ENCODE peak calls at places on chromosomes 13 and 19, in eight cellular contexts. G is pancreas, X is cardiac fibroblast, W is kidney, U is OCI-LY7, O is Caco-2, Z is neural progenitor cell, D is RWPE1. B is an unnamed sample.

GRCh38 chr19:40419066-40419612 is 6.0 kb upstream of the PRX start:
- DNase-seq in O (no peak), W (no peak), Z (no peak), G (no peak), U (no peak), D (no peak), X (no peak), B (no peak)

GRCh38 chr19:7916908-7917291 is 2.3 kb downstream of the TGFBR3L start:
- DNase-seq in Z (no peak), G (no peak), O (no peak), D (no peak), U (no peak), W (peak), X (no peak), B (no peak)

GRCh38 chr19:1481893-1482360 is 2.9 kb upstream of the C19orf25 start:
- DNase-seq in G (no peak), Z (no peak), W (no peak), X (no peak), D (no peak), U (no peak), O (no peak), B (no peak)

GRCh38 chr13:21616880-21617279 is 12.9 kb upstream of the MICU2 start:
- DNase-seq in X (no peak), O (peak), U (no peak), Z (peak), W (no peak), D (no peak), G (no peak), B (no peak)

GRCh38 chr19:7687177-7687576 is 6.5 kb downstream of the TRAPPC5 start:
- DNase-seq in U (no peak), W (no peak), X (no peak), D (no peak), G (no peak), Z (no peak), O (no peak), B (no peak)

GRCh38 chr19:44653977-44654784 is 10.5 kb downstream of the PVR start:
- DNase-seq in W (peak), D (peak), X (peak), U (peak), Z (peak), G (peak), O (no peak), B (peak)

GRCh38 chr19:31135841-31136240 is 213.4 kb downstream of the TSHZ3 start:
- DNase-seq in G (no peak), D (no peak), U (no peak), X (peak), W (no peak), O (no peak), Z (no peak), B (no peak)

GRCh38 chr19:1287622-1288527 is 2.2 kb downstream of the EFNA2 start:
- DNase-seq in D (no peak), G (peak), Z (peak), X (no peak), U (no peak), O (peak), W (no peak), B (peak)

GRCh38 chr19:31276831-31277230 is 72.4 kb downstream of the TSHZ3 start:
- DNase-seq in U (no peak), Z (no peak), X (no peak), D (no peak), G (no peak), O (no peak), W (peak), B (no peak)

GRCh38 chr19:49339364-49340068 is 4.3 kb downstream of the CD37 start:
- DNase-seq in X (peak), O (peak), W (peak), G (peak), U (no peak), D (peak), Z (peak), B (peak)

GRCh38 chr19:13530720-13531119 is 24.4 kb upstream of the CACNA1A start:
- DNase-seq in W (no peak), D (no peak), X (no peak), O (no peak), G (no peak), U (no peak), Z (no peak), B (no peak)

GRCh38 chr13:61110804-61111203 is 304.8 kb downstream of the PCDH20 start:
- DNase-seq in G (no peak), W (no peak), D (no peak), O (no peak), Z (no peak), X (no peak), U (no peak), B (no peak)

GRCh38 chr13:41268764-41269163 is 5.4 kb upstream of the MTRF1 start:
- DNase-seq in W (no peak), Z (peak), G (no peak), D (no peak), X (peak), O (no peak), U (peak), B (no peak)

GRCh38 chr19:35266904-35267817 is 1.6 kb upstream of the USF2 start:
- DNase-seq in D (no peak), O (peak), W (peak), U (peak), Z (peak), G (peak), X (no peak), B (peak)

GRCh38 chr13:25345555-25345954 is 26.2 kb upstream of the ATP8A2 start:
- DNase-seq in G (no peak), U (no peak), Z (no peak), O (no peak), X (no peak), W (no peak), D (no peak), B (no peak)

GRCh38 chr19:6564393-6564792 is 26.6 kb downstream of the CD70 start:
- DNase-seq in Z (peak), G (no peak), O (no peak), X (peak), D (peak), U (peak), W (no peak), B (peak)

GRCh38 chr19:2532252-2533071 is 56.5 kb downstream of the GADD45B start:
- DNase-seq in Z (no peak), O (no peak), X (peak), G (no peak), W (no peak), U (no peak), D (peak), B (no peak)

GRCh38 chr19:48568345-48568886 is 16.4 kb downstream of the SULT2B1 start:
- DNase-seq in G (peak), W (peak), X (peak), U (no peak), O (no peak), D (peak), Z (peak), B (no peak)

GRCh38 chr19:42316223-42317211 is 3.4 kb downstream of the TMEM145 start:
- DNase-seq in X (peak), G (no peak), U (peak), W (no peak), O (no peak), Z (no peak), D (no peak), B (peak)

GRCh38 chr13:84553252-84553651 is 671.0 kb upstream of the SLITRK1 start:
- DNase-seq in D (peak), W (no peak), Z (no peak), O (no peak), U (no peak), X (no peak), G (no peak), B (no peak)

GRCh38 chr13:46598140-46598819 is 45.3 kb downstream of the LRCH1 start:
- DNase-seq in D (no peak), W (no peak), X (peak), Z (no peak), G (no peak), U (peak), O (no peak), B (no peak)

GRCh38 chr13:35549481-35549880 is 73.0 kb upstream of the MAB21L1 start:
- DNase-seq in G (no peak), X (peak), O (no peak), Z (no peak), W (no peak), U (no peak), D (peak), B (no peak)

GRCh38 chr19:38445362-38445761 is 11.9 kb downstream of the RYR1 start:
- DNase-seq in W (no peak), D (no peak), G (no peak), O (no peak), Z (no peak), U (no peak), X (no peak), B (no peak)

GRCh38 chr13:46543307-46543706 is 9.7 kb upstream of the LRCH1 start:
- DNase-seq in Z (no peak), O (no peak), W (no peak), G (no peak), X (no peak), U (no peak), D (no peak), B (no peak)

GRCh38 chr13:44870456-44870929 is 118.8 kb downstream of the NUFIP1 start:
- DNase-seq in D (no peak), U (no peak), Z (no peak), O (no peak), W (peak), G (peak), X (no peak), B (no peak)

GRCh38 chr13:84946144-84946543 is 853.1 kb downstream of the SLITRK6 start:
- DNase-seq in W (no peak), G (no peak), X (no peak), D (no peak), U (no peak), Z (no peak), O (no peak), B (no peak)

GRCh38 chr19:45876161-45876410 is 9.9 kb downstream of the IRF2BP1 start:
- DNase-seq in W (no peak), U (no peak), G (no peak), O (no peak), D (no peak), X (no peak), Z (no peak), B (peak)

GRCh38 chr13:113544071-113544891 is 40.3 kb upstream of the TFDP1 start:
- DNase-seq in W (peak), G (no peak), X (no peak), O (peak), D (no peak), Z (no peak), U (no peak), B (no peak)

GRCh38 chr13:113936566-113936965 is 37.3 kb downstream of the C13orf46 start:
- DNase-seq in U (no peak), Z (no peak), O (no peak), W (peak), G (no peak), X (no peak), D (no peak), B (no peak)

GRCh38 chr19:43470288-43470687 is 4.9 kb upstream of the LYPD3 start:
- DNase-seq in O (no peak), G (no peak), U (no peak), X (peak), Z (no peak), W (peak), D (no peak), B (no peak)

GRCh38 chr13:65535360-65535759 is 1694.8 kb downstream of the PCDH9 start:
- DNase-seq in Z (no peak), G (no peak), D (no peak), W (no peak), X (no peak), U (no peak), O (no peak), B (no peak)

GRCh38 chr19:8113017-8113416 is 36.4 kb downstream of the FBN3 start:
- DNase-seq in O (peak), Z (no peak), X (no peak), W (no peak), D (no peak), G (no peak), U (no peak), B (no peak)

GRCh38 chr19:5926641-5927438 is 12.8 kb downstream of the CAPS start:
- DNase-seq in G (no peak), D (no peak), X (peak), U (no peak), Z (no peak), W (no peak), O (no peak), B (no peak)

GRCh38 chr13:92317066-92317465 is 909.5 kb upstream of the GPC6 start:
- DNase-seq in U (no peak), O (peak), Z (no peak), W (no peak), X (peak), D (no peak), G (no peak), B (no peak)

GRCh38 chr19:27891411-27891810 is 1321.5 kb downstream of the UQCRFS1 start:
- DNase-seq in D (no peak), O (no peak), U (no peak), Z (no peak), G (no peak), X (no peak), W (no peak), B (no peak)

GRCh38 chr13:66948910-66949309 is 281.2 kb downstream of the PCDH9 start:
- DNase-seq in W (no peak), O (no peak), Z (no peak), X (no peak), G (no peak), D (no peak), U (no peak), B (no peak)

GRCh38 chr13:110770678-110771077 is 57.2 kb downstream of the ING1 start:
- DNase-seq in W (no peak), G (no peak), Z (no peak), X (no peak), D (no peak), U (no peak), O (no peak), B (no peak)
- TF ChIP-seq CTCF in W (no peak), G (no peak), Z (no peak), X (no peak), D (no peak), U (no peak), O (no peak), B (no peak)

GRCh38 chr13:31050486-31051400 is 111.0 kb downstream of the HSPH1 start:
- DNase-seq in U (no peak), D (no peak), O (no peak), X (peak), G (no peak), W (no peak), Z (peak), B (no peak)
- TF ChIP-seq CTCF in U (peak), D (no peak), O (no peak), X (peak), G (no peak), W (no peak), Z (peak), B (no peak)

GRCh38 chr19:47230122-47230920 is 678 bp downstream of the BBC3 start:
- DNase-seq in U (peak), Z (peak), D (peak), W (peak), O (peak), X (peak), G (peak), B (peak)
- TF ChIP-seq CTCF in U (peak), Z (peak), D (peak), W (peak), O (peak), X (peak), G (peak), B (peak)

GRCh38 chr13:79972066-79972569 is 368.8 kb downstream of the SPRY2 start:
- DNase-seq in G (no peak), D (no peak), X (no peak), Z (no peak), W (no peak), O (no peak), U (no peak), B (no peak)

DNA sequence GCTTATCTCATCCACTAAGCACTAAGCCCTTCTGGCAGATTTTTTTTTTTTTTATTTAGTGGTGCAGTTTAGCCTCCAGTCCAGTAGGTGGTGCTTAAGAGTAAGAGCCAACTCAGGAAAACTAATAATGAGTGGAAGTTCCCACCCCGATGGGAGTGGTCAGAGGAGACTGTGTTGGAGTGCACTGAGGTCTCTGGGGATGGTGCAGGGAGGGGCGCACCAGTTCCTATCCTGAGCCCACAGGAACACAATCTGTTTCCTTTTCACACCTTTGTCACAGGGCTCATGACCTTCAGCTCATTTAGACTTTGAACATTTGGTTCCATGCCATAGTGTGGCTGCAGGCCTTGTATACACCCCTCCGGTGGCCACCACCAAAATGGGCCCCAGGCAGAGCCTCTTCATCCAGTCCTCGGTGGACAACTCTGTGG is 367.4 kb downstream of the SPRY2 start:
- DNase-seq in Z (no peak), W (peak), X (peak), U (peak), O (no peak), G (no peak), D (no peak), B (peak)
- TF ChIP-seq CTCF in Z (peak), W (peak), X (peak), U (peak), O (peak), G (no peak), D (peak), B (peak)

DNA sequence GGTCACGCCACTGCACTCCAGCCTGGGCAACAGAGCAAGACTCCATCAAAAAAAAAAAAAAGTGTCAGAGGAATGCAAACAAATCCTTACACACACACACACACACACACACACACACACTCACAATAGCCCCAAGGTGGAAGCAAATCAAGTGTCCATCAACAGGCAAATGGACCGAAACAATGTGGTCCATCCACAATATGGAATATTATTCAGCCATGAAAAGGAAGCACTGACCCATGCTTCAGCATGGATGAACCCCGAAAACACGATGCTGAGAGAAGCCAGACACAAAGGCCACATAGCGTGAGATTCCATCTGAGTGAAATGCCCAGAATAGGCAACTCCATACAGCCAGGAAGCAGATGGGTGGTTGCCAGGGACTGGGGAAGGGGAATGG is 16.5 kb upstream of the KLF2 start:
- DNase-seq in Z (no peak), O (no peak), D (no peak), G (no peak), U (no peak), X (no peak), W (no peak), B (no peak)
- TF ChIP-seq CTCF in Z (no peak), O (no peak), D (no peak), G (no peak), U (no peak), X (no peak), W (no peak), B (no peak)

B was measured in GM20000.